ENCODE peak calls at places on chromosomes 1 and 21, in four cellular contexts. Q is fibroblast of mammary gland; J is naive thymus-derived CD8-positive, alpha-beta T cell; W is stimulated activated CD8-positive, alpha-beta memory T cell treated with anti-CD3 and anti-CD28 coated beads, Interleukin-15, amount 100 ng/mL, for 24 hours. N is an unnamed sample.

GRCh38 chr21:42496839-42497202 is 797 bp upstream of the RSPH1 start:
- DNase-seq in Q (peak), J (no peak), W (no peak), N (no peak)

GRCh38 chr1:8020032-8020431 is 6.1 kb downstream of the ERRFI1 start:
- DNase-seq in Q (peak), J (no peak), W (no peak), N (no peak)

GRCh38 chr1:203669739-203670138 is 43.1 kb downstream of the ATP2B4 start:
- DNase-seq in Q (peak), J (no peak), W (no peak), N (no peak)

GRCh38 chr1:184974086-184974836 is at the start of gene NIBAN1:
- DNase-seq in Q (peak), J (peak), W (peak), N (peak)

GRCh38 chr1:116962976-116963639 is 38.5 kb upstream of the CD101 start:
- DNase-seq in Q (no peak), J (peak), W (no peak), N (no peak)

GRCh38 chr1:38522998-38523939 is 336.3 kb downstream of the RRAGC start:
- DNase-seq in Q (no peak), J (no peak), W (no peak), N (no peak)

GRCh38 chr21:29271927-29272333 is 26.8 kb upstream of the BACH1 start:
- DNase-seq in Q (no peak), J (no peak), W (no peak), N (no peak)

GRCh38 chr1:152811050-152811449 is 721 bp upstream of the LCE1B start:
- DNase-seq in Q (no peak), J (no peak), W (no peak), N (no peak)

GRCh38 chr1:29470087-29470787 is 233.9 kb downstream of the PTPRU start:
- DNase-seq in Q (no peak), J (no peak), W (no peak), N (peak)

GRCh38 chr1:83929184-83929583 is 69.7 kb downstream of the TTLL7 start:
- DNase-seq in Q (peak), J (no peak), W (no peak), N (no peak)

GRCh38 chr1:4585216-4585615 is 69.2 kb upstream of the AJAP1 start:
- DNase-seq in Q (no peak), J (peak), W (peak), N (no peak)

GRCh38 chr1:214281030-214281901 is at the start of gene SMYD2:
- DNase-seq in Q (peak), J (peak), W (peak), N (peak)

GRCh38 chr1:208090776-208091291 is 153.3 kb downstream of the PLXNA2 start:
- DNase-seq in Q (no peak), J (no peak), W (no peak), N (no peak)

GRCh38 chr1:156664046-156664948 is 12.9 kb downstream of the NES start:
- DNase-seq in Q (no peak), J (no peak), W (no peak), N (no peak)

GRCh38 chr1:231027971-231028370 is 12.1 kb downstream of the FAM89A start:
- DNase-seq in Q (no peak), J (no peak), W (no peak), N (no peak)

GRCh38 chr1:189658381-189658780 is 819.3 kb downstream of the BRINP3 start:
- DNase-seq in Q (no peak), J (no peak), W (no peak), N (no peak)

GRCh38 chr1:219703240-219703639 is 90.3 kb upstream of the ZC3H11B start:
- DNase-seq in Q (no peak), J (no peak), W (no peak), N (no peak)

GRCh38 chr1:109369167-109369746 is 28.5 kb downstream of the SORT1 start:
- DNase-seq in Q (peak), J (no peak), W (no peak), N (no peak)

GRCh38 chr1:70760170-70760569 is 287.4 kb downstream of the PTGER3 start:
- DNase-seq in Q (no peak), J (no peak), W (no peak), N (no peak)

GRCh38 chr1:10280442-10281350 is 70.3 kb downstream of the KIF1B start:
- DNase-seq in Q (peak), J (no peak), W (no peak), N (no peak)

GRCh38 chr1:44068442-44068861 is 37.2 kb upstream of the SLC6A9 start:
- DNase-seq in Q (no peak), J (no peak), W (no peak), N (no peak)

GRCh38 chr1:22169816-22170215 is 26.9 kb upstream of the WNT4 start:
- DNase-seq in Q (no peak), J (no peak), W (no peak), N (no peak)

GRCh38 chr1:231606712-231607111 is 19.9 kb upstream of the DISC1 start:
- DNase-seq in Q (no peak), J (no peak), W (no peak), N (no peak)

GRCh38 chr1:59686170-59686569 is 128.6 kb upstream of the HOOK1 start:
- DNase-seq in Q (no peak), J (no peak), W (no peak), N (no peak)

GRCh38 chr1:225318706-225319575 is 108.9 kb downstream of the LBR start:
- DNase-seq in Q (peak), J (peak), W (no peak), N (no peak)

N was measured in mesothelial cell of epicardium.